ENCODE peak calls at places on chromosomes 1 and 21, in seven cellular contexts. One of them, this sample, is unnamed.

GRCh38 chr1:3274972-3275371 is 179.5 kb upstream of the ARHGEF16 start:
- DNase-seq in kidney epithelial cell: no peak
- DNase-seq in HFF-Myc: no peak
- DNase-seq in epithelial cell of esophagus: no peak
- DNase-seq in ovary: no peak
- DNase-seq in testis: no peak
- DNase-seq in skeletal muscle cell: no peak
- DNase-seq in this sample: no peak

GRCh38 chr1:184747089-184747955 is 7.3 kb downstream of the EDEM3 start:
- DNase-seq in kidney epithelial cell: no peak
- DNase-seq in HFF-Myc: no peak
- DNase-seq in epithelial cell of esophagus: no peak
- DNase-seq in ovary: no peak
- DNase-seq in testis: no peak
- DNase-seq in skeletal muscle cell: no peak
- DNase-seq in this sample: no peak

GRCh38 chr1:33032126-33032869 is 4.4 kb downstream of the AK2 start:
- DNase-seq in kidney epithelial cell: no peak
- DNase-seq in HFF-Myc: no peak
- DNase-seq in epithelial cell of esophagus: no peak
- DNase-seq in ovary: no peak
- DNase-seq in testis: no peak
- DNase-seq in skeletal muscle cell: no peak
- DNase-seq in this sample: no peak

GRCh38 chr1:83509229-83509870 is 489.6 kb downstream of the TTLL7 start:
- DNase-seq in kidney epithelial cell: no peak
- DNase-seq in HFF-Myc: no peak
- DNase-seq in epithelial cell of esophagus: no peak
- DNase-seq in ovary: no peak
- DNase-seq in testis: no peak
- DNase-seq in skeletal muscle cell: no peak
- DNase-seq in this sample: no peak

GRCh38 chr1:54883349-54884102 is 3.5 kb downstream of the DHCR24 start:
- DNase-seq in kidney epithelial cell: no peak
- DNase-seq in HFF-Myc: no peak
- DNase-seq in epithelial cell of esophagus: no peak
- DNase-seq in ovary: no peak
- DNase-seq in testis: no peak
- DNase-seq in skeletal muscle cell: peak; percentile 56
- DNase-seq in this sample: no peak

GRCh38 chr1:244140420-244140819 is 89.3 kb downstream of the ZBTB18 start:
- DNase-seq in kidney epithelial cell: no peak
- DNase-seq in HFF-Myc: no peak
- DNase-seq in epithelial cell of esophagus: no peak
- DNase-seq in ovary: no peak
- DNase-seq in testis: no peak
- DNase-seq in skeletal muscle cell: no peak
- DNase-seq in this sample: no peak

GRCh38 chr1:8944006-8944405 is 1.7 kb upstream of the CA6 start:
- DNase-seq in kidney epithelial cell: no peak
- DNase-seq in HFF-Myc: no peak
- DNase-seq in epithelial cell of esophagus: no peak
- DNase-seq in ovary: no peak
- DNase-seq in testis: no peak
- DNase-seq in skeletal muscle cell: no peak
- DNase-seq in this sample: no peak

GRCh38 chr1:107228704-107229103 is 87.9 kb downstream of the NTNG1 start:
- DNase-seq in kidney epithelial cell: no peak
- DNase-seq in HFF-Myc: no peak
- DNase-seq in epithelial cell of esophagus: peak; percentile 92
- DNase-seq in ovary: no peak
- DNase-seq in testis: no peak
- DNase-seq in skeletal muscle cell: peak; percentile 13
- DNase-seq in this sample: peak; percentile 93

GRCh38 chr1:59879556-59879955 is 47.0 kb downstream of the CYP2J2 start:
- DNase-seq in kidney epithelial cell: peak; percentile 48
- DNase-seq in HFF-Myc: peak; percentile 33
- DNase-seq in epithelial cell of esophagus: peak; percentile 89
- DNase-seq in ovary: no peak
- DNase-seq in testis: peak; percentile 66
- DNase-seq in skeletal muscle cell: peak; percentile 11
- DNase-seq in this sample: peak; percentile 77

GRCh38 chr1:25033828-25034451 is 103.9 kb upstream of the RUNX3 start:
- DNase-seq in kidney epithelial cell: no peak
- DNase-seq in HFF-Myc: no peak
- DNase-seq in epithelial cell of esophagus: no peak
- DNase-seq in ovary: no peak
- DNase-seq in testis: peak; percentile 15
- DNase-seq in skeletal muscle cell: no peak
- DNase-seq in this sample: no peak

GRCh38 chr21:30769724-30770431 is 14.7 kb upstream of the KRTAP21-1 start:
- DNase-seq in kidney epithelial cell: no peak
- DNase-seq in HFF-Myc: no peak
- DNase-seq in epithelial cell of esophagus: peak; percentile 3
- DNase-seq in ovary: no peak
- DNase-seq in testis: no peak
- DNase-seq in skeletal muscle cell: no peak
- DNase-seq in this sample: no peak

GRCh38 chr1:10734900-10735602 is 61.4 kb downstream of the CASZ1 start:
- DNase-seq in kidney epithelial cell: no peak
- DNase-seq in HFF-Myc: no peak
- DNase-seq in epithelial cell of esophagus: no peak
- DNase-seq in ovary: no peak
- DNase-seq in testis: no peak
- DNase-seq in skeletal muscle cell: no peak
- DNase-seq in this sample: no peak

GRCh38 chr1:29450591-29450990 is 214.3 kb downstream of the PTPRU start:
- DNase-seq in kidney epithelial cell: no peak
- DNase-seq in HFF-Myc: no peak
- DNase-seq in epithelial cell of esophagus: no peak
- DNase-seq in ovary: no peak
- DNase-seq in testis: no peak
- DNase-seq in skeletal muscle cell: no peak
- DNase-seq in this sample: no peak

GRCh38 chr1:51305371-51305823 is 25.0 kb downstream of the TTC39A start:
- DNase-seq in kidney epithelial cell: peak; percentile 50
- DNase-seq in HFF-Myc: no peak
- DNase-seq in epithelial cell of esophagus: no peak
- DNase-seq in ovary: no peak
- DNase-seq in testis: no peak
- DNase-seq in skeletal muscle cell: no peak
- DNase-seq in this sample: no peak

GRCh38 chr1:207313131-207313530 is 8.3 kb upstream of the CD55 start:
- DNase-seq in kidney epithelial cell: no peak
- DNase-seq in HFF-Myc: no peak
- DNase-seq in epithelial cell of esophagus: peak; percentile 44
- DNase-seq in ovary: no peak
- DNase-seq in testis: no peak
- DNase-seq in skeletal muscle cell: no peak
- DNase-seq in this sample: peak; percentile 29

GRCh38 chr1:203038217-203038741 is 12.0 kb downstream of the PPFIA4 start:
- DNase-seq in kidney epithelial cell: peak; percentile 82
- DNase-seq in HFF-Myc: no peak
- DNase-seq in epithelial cell of esophagus: peak; percentile 83
- DNase-seq in ovary: no peak
- DNase-seq in testis: peak; percentile 84
- DNase-seq in skeletal muscle cell: peak; percentile 74
- DNase-seq in this sample: peak; percentile 87

GRCh38 chr1:208069317-208069716 is 158.4 kb upstream of the CD34 start:
- DNase-seq in kidney epithelial cell: no peak
- DNase-seq in HFF-Myc: no peak
- DNase-seq in epithelial cell of esophagus: no peak
- DNase-seq in ovary: no peak
- DNase-seq in testis: no peak
- DNase-seq in skeletal muscle cell: no peak
- DNase-seq in this sample: no peak

GRCh38 chr1:7407980-7408770 is 362.9 kb upstream of the VAMP3 start:
- DNase-seq in kidney epithelial cell: no peak
- DNase-seq in HFF-Myc: no peak
- DNase-seq in epithelial cell of esophagus: no peak
- DNase-seq in ovary: peak; percentile 6
- DNase-seq in testis: peak; percentile 8
- DNase-seq in skeletal muscle cell: no peak
- DNase-seq in this sample: no peak

DNA sequence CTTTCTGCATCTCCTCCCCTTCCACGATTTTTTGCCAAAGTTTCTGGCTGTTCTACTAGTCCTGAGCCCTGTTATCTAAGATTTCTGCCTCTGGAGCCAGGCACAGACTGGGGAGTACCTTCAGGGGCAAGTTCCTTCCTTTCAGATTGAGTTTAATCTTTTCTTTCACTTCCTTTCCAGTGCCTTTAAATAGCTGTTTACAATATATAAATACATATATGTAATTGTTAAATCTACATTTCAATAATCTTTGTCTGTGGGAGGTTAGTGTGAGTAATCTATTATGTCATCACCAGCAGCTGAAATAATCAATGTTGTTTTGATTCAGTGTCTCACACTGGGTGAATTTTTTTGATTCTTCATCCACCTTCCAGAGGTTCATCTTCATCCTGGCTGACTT is 31.8 kb downstream of the DIPK1A start:
- DNase-seq in kidney epithelial cell: no peak
- DNase-seq in HFF-Myc: no peak
- DNase-seq in epithelial cell of esophagus: peak; percentile 18
- DNase-seq in ovary: no peak
- DNase-seq in testis: no peak
- DNase-seq in skeletal muscle cell: no peak
- DNase-seq in this sample: peak; percentile 38
- H3K4me3 ChIP-seq in kidney epithelial cell: no peak overlapping the region
- H3K4me3 ChIP-seq in HFF-Myc: no peak overlapping the region
- H3K4me3 ChIP-seq in epithelial cell of esophagus: no peak overlapping the region
- H3K4me3 ChIP-seq in ovary: no peak overlapping the region
- H3K4me3 ChIP-seq in testis: no peak overlapping the region
- H3K4me3 ChIP-seq in skeletal muscle cell: no peak overlapping the region
- H3K4me3 ChIP-seq in this sample: no peak overlapping the region

DNA sequence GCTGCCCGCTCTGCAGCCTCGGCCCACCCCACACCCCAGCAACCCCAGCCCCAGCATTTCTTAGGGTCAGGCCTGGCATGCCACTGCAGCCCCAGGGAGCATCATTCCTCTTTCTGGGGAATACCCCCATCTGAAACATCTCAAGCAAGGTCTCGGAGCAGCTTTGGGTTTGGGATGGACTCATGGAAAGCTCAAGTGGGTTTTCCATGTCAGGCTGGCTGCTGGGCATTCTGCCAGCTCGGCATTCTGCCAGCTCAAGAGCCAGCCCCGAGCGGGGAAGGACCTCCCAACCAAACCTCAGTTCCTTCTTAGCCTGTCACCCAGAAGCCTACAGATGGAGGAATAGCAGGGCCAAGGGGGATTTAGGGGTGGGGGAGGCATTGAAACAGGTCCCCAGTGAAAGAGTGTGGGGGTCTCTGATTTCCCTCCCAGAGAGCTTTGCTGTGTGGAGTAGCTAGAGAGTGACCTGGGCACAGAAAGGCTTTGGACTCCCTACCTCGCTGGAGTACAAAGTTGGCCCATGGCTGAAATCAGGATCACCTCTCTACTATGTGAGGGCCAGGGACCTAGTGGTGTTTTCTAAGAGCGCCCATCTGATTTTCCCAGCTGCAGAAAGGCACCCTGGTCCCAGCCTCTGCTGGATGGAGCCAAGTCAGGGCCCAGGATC is 628 bp downstream of the SELENBP1 start:
- DNase-seq in kidney epithelial cell: no peak
- DNase-seq in HFF-Myc: no peak
- DNase-seq in epithelial cell of esophagus: no peak
- DNase-seq in ovary: peak; percentile 65
- DNase-seq in testis: no peak
- DNase-seq in skeletal muscle cell: no peak
- DNase-seq in this sample: peak; percentile 36
- H3K4me3 ChIP-seq in kidney epithelial cell: no peak overlapping the region
- H3K4me3 ChIP-seq in HFF-Myc: peak overlapping the region; percentile 46
- H3K4me3 ChIP-seq in epithelial cell of esophagus: peak overlapping the region; percentile 20
- H3K4me3 ChIP-seq in ovary: peak overlapping the region; percentile 25
- H3K4me3 ChIP-seq in testis: peak overlapping the region; percentile 26
- H3K4me3 ChIP-seq in skeletal muscle cell: peak overlapping the region; percentile 39
- H3K4me3 ChIP-seq in this sample: peak overlapping the region; percentile 41

GRCh38 chr1:231053493-231054162 is 13.6 kb upstream of the FAM89A start:
- DNase-seq in kidney epithelial cell: no peak
- DNase-seq in HFF-Myc: peak; percentile 19
- DNase-seq in epithelial cell of esophagus: no peak
- DNase-seq in ovary: peak; percentile 41
- DNase-seq in testis: peak; percentile 33
- DNase-seq in skeletal muscle cell: peak; percentile 29
- DNase-seq in this sample: no peak
- H3K4me3 ChIP-seq in kidney epithelial cell: no peak overlapping the region
- H3K4me3 ChIP-seq in HFF-Myc: no peak overlapping the region
- H3K4me3 ChIP-seq in epithelial cell of esophagus: no peak overlapping the region
- H3K4me3 ChIP-seq in ovary: no peak overlapping the region
- H3K4me3 ChIP-seq in testis: no peak overlapping the region
- H3K4me3 ChIP-seq in skeletal muscle cell: no peak overlapping the region
- H3K4me3 ChIP-seq in this sample: no peak overlapping the region

GRCh38 chr1:27574871-27575831 is 28.8 kb downstream of the AHDC1 start:
- DNase-seq in kidney epithelial cell: no peak
- DNase-seq in HFF-Myc: no peak
- DNase-seq in epithelial cell of esophagus: peak; percentile 81
- DNase-seq in ovary: peak; percentile 83
- DNase-seq in testis: peak; percentile 70
- DNase-seq in skeletal muscle cell: peak; percentile 53
- DNase-seq in this sample: peak; percentile 51
- H3K4me3 ChIP-seq in kidney epithelial cell: peak overlapping the region; percentile 28
- H3K4me3 ChIP-seq in HFF-Myc: peak overlapping the region; percentile 34
- H3K4me3 ChIP-seq in epithelial cell of esophagus: no peak overlapping the region
- H3K4me3 ChIP-seq in ovary: peak overlapping the region; percentile 51
- H3K4me3 ChIP-seq in testis: peak overlapping the region; percentile 56
- H3K4me3 ChIP-seq in skeletal muscle cell: peak overlapping the region; percentile 24
- H3K4me3 ChIP-seq in this sample: peak overlapping the region; percentile 7

GRCh38 chr1:56563568-56563967 is 15.8 kb downstream of the PLPP3 start:
- DNase-seq in kidney epithelial cell: no peak
- DNase-seq in HFF-Myc: no peak
- DNase-seq in epithelial cell of esophagus: no peak
- DNase-seq in ovary: no peak
- DNase-seq in testis: no peak
- DNase-seq in skeletal muscle cell: no peak
- DNase-seq in this sample: no peak

GRCh38 chr1:56563045-56563444 is 16.3 kb downstream of the PLPP3 start:
- DNase-seq in kidney epithelial cell: no peak
- DNase-seq in HFF-Myc: no peak
- DNase-seq in epithelial cell of esophagus: no peak
- DNase-seq in ovary: no peak
- DNase-seq in testis: no peak
- DNase-seq in skeletal muscle cell: no peak
- DNase-seq in this sample: no peak

GRCh38 chr1:56555448-56555847 is 23.9 kb downstream of the PLPP3 start:
- DNase-seq in kidney epithelial cell: no peak
- DNase-seq in HFF-Myc: no peak
- DNase-seq in epithelial cell of esophagus: no peak
- DNase-seq in ovary: no peak
- DNase-seq in testis: no peak
- DNase-seq in skeletal muscle cell: no peak
- DNase-seq in this sample: no peak

GRCh38 chr1:56561227-56562019 is 17.9 kb downstream of the PLPP3 start:
- DNase-seq in kidney epithelial cell: no peak
- DNase-seq in HFF-Myc: no peak
- DNase-seq in epithelial cell of esophagus: no peak
- DNase-seq in ovary: no peak
- DNase-seq in testis: no peak
- DNase-seq in skeletal muscle cell: no peak
- DNase-seq in this sample: no peak

GRCh38 chr1:56557746-56558145 is 21.6 kb downstream of the PLPP3 start:
- DNase-seq in kidney epithelial cell: no peak
- DNase-seq in HFF-Myc: no peak
- DNase-seq in epithelial cell of esophagus: no peak
- DNase-seq in ovary: no peak
- DNase-seq in testis: no peak
- DNase-seq in skeletal muscle cell: no peak
- DNase-seq in this sample: no peak
- H3K4me3 ChIP-seq in kidney epithelial cell: no peak overlapping the region
- H3K4me3 ChIP-seq in HFF-Myc: no peak overlapping the region
- H3K4me3 ChIP-seq in epithelial cell of esophagus: no peak overlapping the region
- H3K4me3 ChIP-seq in ovary: no peak overlapping the region
- H3K4me3 ChIP-seq in testis: no peak overlapping the region
- H3K4me3 ChIP-seq in skeletal muscle cell: no peak overlapping the region
- H3K4me3 ChIP-seq in this sample: no peak overlapping the region